ENCODE peak calls at places on chromosomes 6 and 20, in nine cellular contexts. E is GM20000; T is AG10803; B is fibroblast of the conjunctiva; D is central memory CD4-positive, alpha-beta T cell; H is brain microvascular endothelial cell; J is SK-N-DZ; S is cardiac fibroblast; P is sigmoid colon. F is an unnamed sample.

GRCh38 chr6:33885121-33886057 is 81.6 kb upstream of the MLN start:
- DNase-seq in E (no peak), T (peak), B (no peak), D (no peak), H (peak), J (no peak), S (peak), P (no peak), F (peak)

GRCh38 chr20:15310361-15310760 is 972.9 kb upstream of the FLRT3 start:
- DNase-seq in E (no peak), T (no peak), B (no peak), D (no peak), H (peak), J (peak), S (peak), P (no peak), F (no peak)

GRCh38 chr20:19492116-19492515 is 265.9 kb upstream of the RIN2 start:
- DNase-seq in E (no peak), T (no peak), B (no peak), D (no peak), H (no peak), J (no peak), S (no peak), P (no peak), F (peak)

GRCh38 chr6:170260686-170261085 is 30.2 kb downstream of the DLL1 start:
- DNase-seq in E (no peak), T (no peak), B (no peak), D (no peak), H (no peak), J (no peak), S (no peak), P (peak), F (no peak)

GRCh38 chr6:71394001-71394432 is 105.4 kb downstream of the OGFRL1 start:
- DNase-seq in E (no peak), T (peak), B (no peak), D (no peak), H (no peak), J (no peak), S (peak), P (no peak), F (no peak)

GRCh38 chr6:10522929-10523573 is 1.9 kb downstream of the GCNT2 start:
- DNase-seq in E (no peak), T (no peak), B (no peak), D (no peak), H (no peak), J (no peak), S (no peak), P (no peak), F (no peak)

GRCh38 chr6:13368716-13369115 is 40.4 kb upstream of the TBC1D7 start:
- DNase-seq in E (no peak), T (peak), B (no peak), D (no peak), H (no peak), J (no peak), S (no peak), P (no peak), F (no peak)

GRCh38 chr6:30507849-30508843 is 18.8 kb downstream of the HLA-E start:
- DNase-seq in E (no peak), T (no peak), B (no peak), D (no peak), H (no peak), J (no peak), S (no peak), P (no peak), F (no peak)

GRCh38 chr6:118313208-118313607 is 234.9 kb upstream of the PLN start:
- DNase-seq in E (no peak), T (no peak), B (no peak), D (no peak), H (no peak), J (peak), S (no peak), P (no peak), F (no peak)

GRCh38 chr20:36579996-36580545 is 6.7 kb downstream of the TGIF2 start:
- DNase-seq in E (no peak), T (peak), B (no peak), D (no peak), H (peak), J (no peak), S (peak), P (no peak), F (no peak)